ENCODE peak calls at places on chromosomes 2 and 18, in seven cellular contexts. G is lower leg skin, E is PC-9, I is Calu3, D is glutamatergic neuron, P is WTC11, U is foreskin fibroblast. Y is an unnamed sample.

GRCh38 chr2:226611944-226612318 is 187.7 kb downstream of the IRS1 start:
- DNase-seq in D (no peak), E (no peak), P (no peak), I (no peak), U (no peak), G (no peak), Y (no peak)

GRCh38 chr2:58553937-58554336 is 312.8 kb upstream of the FANCL start:
- DNase-seq in P (peak), G (no peak), D (no peak), E (no peak), U (no peak), I (peak), Y (no peak)

GRCh38 chr2:138949517-138949916 is 169.3 kb upstream of the NXPH2 start:
- DNase-seq in I (no peak), E (peak), G (no peak), D (no peak), P (no peak), U (no peak), Y (no peak)

GRCh38 chr2:103959174-103960125 is 894.5 kb upstream of the POU3F3 start:
- DNase-seq in U (no peak), P (peak), E (peak), G (peak), I (peak), D (peak), Y (no peak)

GRCh38 chr2:22691666-22692065 is 693.3 kb upstream of the KLHL29 start:
- DNase-seq in D (no peak), E (no peak), I (no peak), U (no peak), P (no peak), G (no peak), Y (no peak)

GRCh38 chr18:21496277-21496835 is 104.1 kb downstream of the ESCO1 start:
- DNase-seq in D (no peak), E (no peak), U (no peak), P (no peak), G (no peak), I (no peak), Y (no peak)

GRCh38 chr2:204108301-204108700 is 171.7 kb downstream of the ICOS start:
- DNase-seq in E (no peak), P (peak), D (no peak), U (no peak), G (no peak), I (peak), Y (no peak)

GRCh38 chr2:146913476-146913875 is 931.4 kb upstream of the ACVR2A start:
- DNase-seq in U (no peak), G (no peak), E (no peak), D (no peak), I (no peak), P (no peak), Y (no peak)

GRCh38 chr2:95057535-95058453 is 32.3 kb downstream of the MAL start:
- DNase-seq in G (peak), P (no peak), E (no peak), I (no peak), U (no peak), D (no peak), Y (no peak)

GRCh38 chr18:74316257-74317180 is 880 bp downstream of the C18orf63 start:
- DNase-seq in D (no peak), I (peak), G (no peak), E (peak), U (peak), P (no peak), Y (peak)

GRCh38 chr2:26678026-26678425 is 14.5 kb upstream of the KCNK3 start:
- DNase-seq in P (no peak), G (no peak), D (no peak), U (no peak), E (no peak), I (no peak), Y (no peak)

DNA sequence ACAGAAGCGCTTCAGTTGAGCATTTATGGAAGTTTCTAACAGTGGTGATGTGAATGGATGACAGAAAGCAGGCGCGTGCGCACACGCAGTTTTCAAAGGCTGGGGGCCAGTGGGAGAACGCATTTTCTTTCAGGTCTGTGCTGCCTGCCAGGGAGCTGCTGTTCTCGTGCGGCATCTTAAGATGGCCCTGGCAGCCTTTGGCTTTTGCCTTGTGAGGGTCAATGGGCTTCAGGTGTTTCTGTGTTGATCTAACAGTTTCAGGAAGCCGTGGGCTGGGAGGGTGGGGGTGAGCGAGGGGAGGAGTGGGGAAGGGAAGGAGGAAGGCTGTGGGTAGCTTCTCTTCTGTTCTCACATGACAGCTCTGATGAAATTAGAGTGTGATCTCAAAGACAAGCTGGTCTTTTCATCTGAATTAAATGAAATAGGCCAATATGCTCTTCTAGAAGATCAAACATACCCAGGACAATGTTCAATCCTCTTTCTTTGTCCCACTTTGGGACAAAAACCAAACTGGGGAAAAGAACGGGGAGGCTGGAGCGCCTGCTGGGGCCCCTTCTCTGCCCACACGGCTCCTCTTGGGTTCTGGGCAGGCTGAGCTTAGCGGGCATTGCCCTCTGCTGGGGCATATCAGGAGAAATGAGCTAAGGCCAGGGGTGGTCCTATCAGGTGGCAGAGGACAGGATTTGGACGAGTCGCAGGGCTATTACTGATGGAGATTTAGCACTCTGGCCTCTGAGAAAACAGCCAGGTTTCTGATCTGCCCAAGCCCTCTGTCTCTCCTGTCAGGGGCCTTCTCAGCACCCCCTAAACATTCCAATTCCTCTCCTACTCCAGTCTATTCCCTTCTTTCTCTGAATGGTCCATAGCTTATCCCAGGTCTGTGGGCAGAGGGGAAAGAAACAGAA is 126.2 kb upstream of the LGALSL start:
- DNase-seq in P (peak), U (no peak), D (no peak), I (peak), G (peak), E (no peak), Y (no peak)
- TF ChIP-seq CTCF in P (no peak), U (peak), D (no peak), I (peak), G (no peak), E (peak), Y (peak)

DNA sequence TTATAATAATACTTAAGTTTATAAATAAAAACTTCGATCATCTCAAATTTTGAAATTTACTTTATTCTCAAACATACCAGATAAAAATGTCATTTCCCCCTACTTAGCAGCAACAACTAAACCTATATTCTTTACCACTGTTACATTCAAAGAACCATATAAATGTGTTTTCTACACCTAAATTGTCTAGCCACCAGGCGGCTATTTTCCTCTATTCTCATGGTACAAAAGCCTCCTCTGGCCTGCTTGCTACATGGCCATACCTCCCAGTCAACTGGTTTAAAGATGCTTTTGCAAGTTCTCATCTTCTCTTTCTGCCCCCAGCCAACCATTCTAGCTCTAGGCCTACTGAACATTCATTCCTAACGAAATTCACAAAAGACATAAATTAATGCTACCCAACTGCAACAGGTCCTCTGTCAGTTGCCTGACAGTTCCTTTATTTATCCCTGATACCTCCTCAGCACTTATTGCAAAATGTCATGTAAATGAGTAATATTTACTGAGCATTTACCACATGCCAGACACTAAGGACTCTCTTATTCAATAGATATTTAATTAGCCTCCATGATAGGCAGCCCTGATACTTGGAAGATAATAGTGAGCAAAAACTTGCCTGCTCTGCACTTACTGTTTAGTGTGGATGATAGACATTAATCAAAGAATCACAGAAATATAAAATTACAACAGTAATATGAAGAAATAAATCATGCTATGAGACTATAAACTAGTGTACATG is 5.0 kb downstream of the C1D start:
- DNase-seq in U (no peak), G (no peak), P (no peak), E (no peak), D (no peak), I (no peak), Y (no peak)
- TF ChIP-seq CTCF in U (no peak), G (no peak), P (no peak), E (no peak), D (no peak), I (no peak), Y (no peak)

GRCh38 chr2:215835641-215836040 is 177.7 kb downstream of the MREG start:
- DNase-seq in D (no peak), I (no peak), P (no peak), U (no peak), G (no peak), E (no peak), Y (no peak)

GRCh38 chr2:215839816-215840215 is 173.5 kb downstream of the MREG start:
- DNase-seq in G (no peak), U (no peak), P (peak), E (no peak), I (no peak), D (no peak), Y (no peak)

GRCh38 chr2:215833531-215834162 is 179.7 kb downstream of the MREG start:
- DNase-seq in E (no peak), G (no peak), P (no peak), I (peak), D (no peak), U (no peak), Y (no peak)

GRCh38 chr2:215839309-215839708 is 174.0 kb downstream of the MREG start:
- DNase-seq in P (no peak), D (no peak), I (no peak), G (no peak), U (no peak), E (no peak), Y (no peak)

GRCh38 chr2:215836881-215837280 is 176.5 kb downstream of the MREG start:
- DNase-seq in D (no peak), G (no peak), I (no peak), E (no peak), U (no peak), P (no peak), Y (no peak)
- TF ChIP-seq CTCF in D (no peak), G (no peak), I (no peak), E (no peak), U (no peak), P (no peak), Y (no peak)

GRCh38 chr18:10139783-10140410 is 226.1 kb downstream of the VAPA start:
- DNase-seq in E (no peak), U (peak), D (no peak), G (peak), I (no peak), P (no peak), Y (no peak)
- TF ChIP-seq CTCF in E (no peak), U (no peak), D (no peak), G (no peak), I (no peak), P (no peak), Y (no peak)

GRCh38 chr18:28357785-28358401 is 181.0 kb upstream of the CDH2 start:
- DNase-seq in E (no peak), D (no peak), U (no peak), P (peak), G (no peak), I (no peak), Y (no peak)
- TF ChIP-seq CTCF in E (no peak), D (peak), U (peak), P (peak), G (no peak), I (no peak), Y (no peak)

DNA sequence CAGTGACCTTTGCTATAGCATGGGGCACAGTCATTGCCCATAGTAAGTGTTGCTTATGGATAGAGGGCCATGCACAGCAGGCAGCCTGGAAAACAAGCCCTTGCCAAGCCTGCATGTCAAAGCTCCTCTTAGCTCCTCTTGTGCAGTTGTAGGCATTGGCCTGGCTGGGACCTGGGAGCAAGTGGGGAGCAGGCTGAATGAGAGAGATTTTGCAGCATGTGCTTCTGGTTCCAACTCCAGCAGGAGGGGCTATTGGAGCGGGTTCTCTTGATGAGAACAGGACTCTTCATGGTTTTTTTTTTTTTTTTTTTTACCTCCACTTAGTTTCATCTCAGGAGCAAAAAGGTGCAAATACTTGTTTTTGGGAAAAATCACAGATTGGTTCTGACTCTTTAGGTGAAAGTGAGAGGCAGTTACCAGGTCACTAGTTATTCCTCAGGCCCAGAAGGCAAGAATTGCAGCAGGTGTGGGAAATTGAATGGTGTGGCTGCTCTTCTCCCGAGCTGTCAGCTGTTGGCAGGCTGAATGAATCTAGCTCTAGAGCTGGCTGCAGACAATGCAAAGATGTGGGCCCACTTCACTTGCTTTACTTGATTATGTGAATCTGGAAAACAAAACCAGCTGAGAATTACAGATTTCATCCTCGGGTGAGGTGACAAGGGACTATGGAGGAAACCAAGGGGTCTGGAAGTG is 95.9 kb downstream of the MAP4K4 start:
- DNase-seq in G (no peak), P (peak), I (no peak), E (no peak), D (peak), U (no peak), Y (no peak)
- TF ChIP-seq CTCF in G (no peak), P (no peak), I (no peak), E (no peak), D (no peak), U (peak), Y (peak)

DNA sequence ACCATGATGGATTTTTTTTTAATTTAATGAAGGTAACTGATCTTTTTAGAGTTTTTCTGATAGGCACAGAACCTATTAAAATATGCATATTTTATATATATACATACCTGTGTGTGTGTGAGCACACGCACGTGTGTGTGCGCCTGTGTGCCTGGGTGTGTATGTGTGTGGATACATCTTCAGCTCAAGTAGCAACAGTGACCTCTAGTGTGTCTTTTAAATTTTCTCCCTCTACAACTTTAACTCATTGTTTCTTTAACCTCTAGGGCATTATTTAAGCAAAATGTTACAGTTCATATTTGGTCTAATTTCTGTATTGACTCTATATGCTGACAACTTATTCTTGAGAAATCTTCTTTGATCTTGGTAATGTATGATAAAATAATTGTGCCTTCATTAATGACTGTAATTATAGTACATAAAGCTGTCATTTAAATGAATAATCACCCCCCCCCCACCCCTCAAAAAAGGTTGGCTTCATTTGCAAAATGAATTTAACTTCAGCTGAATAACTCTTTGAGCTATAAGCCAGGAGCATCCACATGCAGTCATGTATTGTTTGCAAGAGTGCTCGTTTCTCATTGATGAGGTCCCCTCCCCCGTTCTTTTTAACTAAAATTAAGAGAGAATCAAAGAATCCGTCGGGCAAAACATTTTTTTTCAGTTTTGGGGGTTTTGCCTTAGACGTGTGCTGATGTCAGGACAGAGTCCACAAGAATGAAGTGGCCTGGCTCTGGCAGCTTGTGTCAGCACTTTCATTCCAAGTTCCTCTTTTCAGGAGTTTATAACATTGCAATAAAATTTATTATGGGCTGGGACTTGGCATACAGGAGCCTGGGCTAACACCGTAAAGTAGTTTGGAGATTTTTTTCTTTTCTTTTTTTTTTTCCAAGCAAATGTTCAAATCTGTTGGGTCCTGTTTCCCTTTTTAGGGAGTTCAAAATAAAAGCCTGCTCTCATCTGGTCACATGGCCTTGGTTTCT is 80.0 kb downstream of the ETAA1 start:
- DNase-seq in G (no peak), I (peak), D (no peak), U (peak), P (no peak), E (no peak), Y (peak)
- TF ChIP-seq CTCF in G (no peak), I (peak), D (no peak), U (peak), P (peak), E (peak), Y (peak)

GRCh38 chr2:122535960-122536517 is 780.6 kb downstream of the TSN start:
- DNase-seq in P (no peak), E (no peak), U (no peak), I (no peak), G (no peak), D (no peak), Y (no peak)

GRCh38 chr2:122528958-122529670 is 773.7 kb downstream of the TSN start:
- DNase-seq in I (no peak), U (no peak), E (no peak), P (no peak), G (no peak), D (no peak), Y (no peak)

GRCh38 chr2:122530812-122531211 is 775.4 kb downstream of the TSN start:
- DNase-seq in G (no peak), P (no peak), U (no peak), I (no peak), E (no peak), D (no peak), Y (no peak)

GRCh38 chr2:122528061-122528460 is 772.6 kb downstream of the TSN start:
- DNase-seq in G (no peak), D (no peak), E (no peak), P (no peak), U (no peak), I (no peak), Y (no peak)

GRCh38 chr2:122531803-122532344 is 776.4 kb downstream of the TSN start:
- DNase-seq in E (no peak), P (peak), D (peak), I (no peak), G (no peak), U (no peak), Y (no peak)
- TF ChIP-seq CTCF in E (peak), P (peak), D (peak), I (no peak), G (no peak), U (peak), Y (no peak)

GRCh38 chr2:210170442-210171303 is 536 bp downstream of the KANSL1L start:
- DNase-seq in G (peak), P (peak), U (peak), D (peak), I (peak), E (peak), Y (peak)
- TF ChIP-seq CTCF in G (no peak), P (no peak), U (no peak), D (no peak), I (no peak), E (no peak), Y (no peak)

Y was measured in AG09319.